ENCODE peak calls at places on chromosome 14, in five cellular contexts. Z, J, G, V and U are unnamed samples.

GRCh38 chr14:51167587-51168219 is 72.3 kb upstream of the TMX1 start:
- DNase-seq in Z (no peak), J (no peak), G (no peak), V (no peak), U (no peak)

GRCh38 chr14:21093769-21094681 is 4.4 kb downstream of the ZNF219 start:
- DNase-seq in Z (peak; percentile 74), J (no peak), G (no peak), V (no peak), U (no peak)

GRCh38 chr14:50813544-50813863 is 17.5 kb downstream of the NIN start:
- DNase-seq in Z (no peak), J (no peak), G (no peak), V (no peak), U (no peak)

GRCh38 chr14:20247651-20248246 is 8.7 kb downstream of the OR11H4 start:
- DNase-seq in Z (no peak), J (no peak), G (no peak), V (no peak), U (no peak)

GRCh38 chr14:21496453-21496852 is 14.7 kb downstream of the METTL3 start:
- DNase-seq in Z (no peak), J (no peak), G (no peak), V (no peak), U (no peak)

GRCh38 chr14:69105326-69105725 is 47.6 kb downstream of the DCAF5 start:
- DNase-seq in Z (no peak), J (no peak), G (no peak), V (no peak), U (no peak)

GRCh38 chr14:50335389-50335788 is 23.3 kb downstream of the DMAC2L start:
- DNase-seq in Z (peak; percentile 27), J (no peak), G (peak; percentile 76), V (no peak), U (no peak)

GRCh38 chr14:73209943-73210342 is 27.4 kb upstream of the PAPLN start:
- DNase-seq in Z (no peak), J (no peak), G (no peak), V (no peak), U (no peak)

GRCh38 chr14:89826581-89826980 is 127.9 kb downstream of the EFCAB11 start:
- DNase-seq in Z (no peak), J (no peak), G (no peak), V (no peak), U (no peak)

GRCh38 chr14:79543966-79544365 is 667.3 kb downstream of the DIO2 start:
- DNase-seq in Z (no peak), J (no peak), G (no peak), V (no peak), U (no peak)

GRCh38 chr14:99079061-99079727 is 192.8 kb downstream of the BCL11B start:
- DNase-seq in Z (no peak), J (no peak), G (no peak), V (no peak), U (peak; percentile 45)

DNA sequence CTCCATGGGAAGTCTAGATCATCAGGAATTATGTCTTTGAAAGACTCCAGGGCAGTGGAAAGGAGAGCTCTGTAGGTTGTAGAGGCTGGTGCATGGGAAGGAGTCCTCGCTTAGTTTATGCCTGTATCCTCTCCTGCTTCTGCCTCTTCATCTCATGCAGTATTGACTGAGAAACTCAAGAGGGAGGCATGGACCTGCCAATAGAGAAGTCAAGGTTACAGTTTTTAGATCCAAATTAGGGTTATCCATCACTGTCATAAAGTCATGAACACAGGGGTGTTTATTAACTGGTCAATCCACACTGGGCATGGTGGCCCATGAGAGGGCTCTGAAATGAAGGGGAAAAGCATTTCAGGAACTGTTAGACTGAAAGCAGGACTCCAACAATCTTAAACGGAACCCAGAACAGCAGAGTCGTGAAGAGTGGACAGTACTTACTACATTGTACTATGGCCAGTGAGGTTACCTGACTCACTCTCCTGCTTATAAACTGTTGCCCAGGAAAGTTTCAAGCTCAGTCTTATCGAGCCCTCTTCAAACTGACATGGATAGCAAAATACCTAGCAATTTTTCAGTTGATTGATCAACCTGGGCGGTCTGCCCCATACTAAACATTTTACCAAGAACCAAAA is 30.1 kb upstream of the DHRS7 start:
- DNase-seq in Z (no peak), J (no peak), G (no peak), V (no peak), U (no peak)
- TF ChIP-seq CTCF in Z (no peak), J (no peak), G (no peak), V (no peak), U (no peak)

GRCh38 chr14:100898935-100899840 is 4.3 kb downstream of the RTL1 start:
- DNase-seq in Z (no peak), J (peak; percentile 24), G (no peak), V (no peak), U (peak; percentile 62)

GRCh38 chr14:100901391-100902183 is 1.9 kb downstream of the RTL1 start:
- DNase-seq in Z (no peak), J (peak; percentile 25), G (peak; percentile 49), V (no peak), U (peak; percentile 62)

GRCh38 chr14:100899841-100900771 is 3.4 kb downstream of the RTL1 start:
- DNase-seq in Z (peak; percentile 43), J (peak; percentile 25), G (peak; percentile 39), V (no peak), U (peak; percentile 58)

GRCh38 chr14:100902295-100902694 is 1.2 kb downstream of the RTL1 start:
- DNase-seq in Z (no peak), J (peak; percentile 20), G (no peak), V (no peak), U (peak; percentile 61)

GRCh38 chr14:100900837-100901390 is 2.6 kb downstream of the RTL1 start:
- DNase-seq in Z (peak; percentile 78), J (peak; percentile 28), G (peak; percentile 55), V (no peak), U (peak; percentile 73)
- TF ChIP-seq CTCF in Z (peak; percentile 28), J (no peak), G (no peak), V (no peak), U (peak; percentile 61)

GRCh38 chr14:76918751-76919421 is 92.7 kb downstream of the LRRC74A start:
- DNase-seq in Z (peak; percentile 59), J (peak; percentile 95), G (peak; percentile 96), V (no peak), U (no peak)
- TF ChIP-seq CTCF in Z (no peak), J (no peak), G (no peak), V (peak; percentile 24), U (no peak)

DNA sequence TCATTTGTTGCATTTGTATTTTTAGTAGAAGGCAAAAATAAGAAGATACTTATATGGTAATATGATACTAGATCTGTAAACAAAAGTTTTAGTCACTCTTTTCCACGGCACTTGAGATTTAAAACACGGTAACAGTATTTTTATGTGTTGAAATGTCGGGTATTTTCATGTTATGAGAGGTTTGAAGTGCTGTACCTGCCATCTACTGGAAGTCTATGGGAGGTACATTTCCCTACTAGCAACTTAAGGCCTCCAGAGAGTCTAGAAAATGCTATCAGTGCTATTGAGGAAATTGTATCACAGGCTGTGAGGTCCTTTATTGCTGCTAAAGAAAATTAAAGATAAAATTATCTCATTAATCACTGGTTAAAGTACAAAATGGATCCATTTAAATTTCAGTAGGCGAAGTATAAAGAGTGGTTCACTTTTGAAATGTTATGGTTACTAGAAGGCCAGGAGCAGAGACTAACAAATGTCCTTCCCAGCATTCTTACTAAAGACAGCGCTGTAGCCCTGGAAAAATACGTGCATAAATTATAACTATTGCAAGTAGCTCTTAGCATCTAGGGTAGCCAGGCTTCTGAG is 77.6 kb upstream of the PRKD1 start:
- DNase-seq in Z (no peak), J (no peak), G (no peak), V (no peak), U (no peak)
- TF ChIP-seq CTCF in Z (peak; percentile 66), J (peak; percentile 22), G (peak; percentile 50), V (peak; percentile 57), U (peak; percentile 86)

GRCh38 chr14:103713304-103714062 is 1.8 kb downstream of the XRCC3 start:
- DNase-seq in Z (no peak), J (no peak), G (no peak), V (no peak), U (no peak)
- TF ChIP-seq CTCF in Z (no peak), J (no peak), G (no peak), V (no peak), U (no peak)

GRCh38 chr14:57182760-57183503 is 85.8 kb downstream of the EXOC5 start:
- DNase-seq in Z (peak; percentile 26), J (no peak), G (no peak), V (no peak), U (no peak)
- TF ChIP-seq CTCF in Z (peak; percentile 57), J (no peak), G (no peak), V (no peak), U (peak; percentile 69)

DNA sequence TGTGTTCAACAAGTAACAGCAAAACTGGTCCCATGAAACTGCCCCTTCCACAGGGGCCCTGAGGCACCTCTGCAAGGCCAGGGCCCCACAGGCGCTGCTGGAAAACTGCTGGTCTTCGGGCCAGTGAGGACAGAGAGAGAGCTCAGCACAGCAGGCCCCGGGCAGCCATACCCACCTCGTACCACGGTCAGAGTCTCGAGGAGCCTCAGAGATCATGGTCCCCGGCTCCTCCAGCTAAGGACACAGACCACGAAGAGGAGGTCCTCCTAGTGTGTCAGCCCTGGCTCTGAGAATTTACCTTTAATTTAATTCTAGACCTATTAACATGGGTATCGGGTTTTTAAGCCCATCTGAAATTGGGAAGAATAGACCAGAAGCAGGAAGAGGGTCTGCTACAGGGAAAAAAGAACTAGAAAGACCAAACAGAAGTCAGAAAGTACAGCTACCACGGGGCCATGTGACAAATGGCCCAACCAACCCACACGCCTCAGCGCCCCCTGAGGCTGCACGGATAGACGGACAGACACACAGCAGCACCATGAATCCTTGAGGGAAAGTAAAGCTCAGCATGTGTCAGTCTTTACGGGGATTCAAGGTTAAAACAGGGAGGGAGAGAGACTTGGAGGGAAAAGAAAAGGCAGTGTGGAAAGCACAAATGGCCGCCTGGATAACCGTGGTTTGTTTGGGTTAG is 22.9 kb downstream of the ANKRD9 start:
- DNase-seq in Z (no peak), J (no peak), G (no peak), V (no peak), U (no peak)
- TF ChIP-seq CTCF in Z (no peak), J (no peak), G (no peak), V (no peak), U (no peak)

GRCh38 chr14:31207287-31207745 is 277 bp downstream of the HECTD1 start:
- DNase-seq in Z (no peak), J (no peak), G (no peak), V (no peak), U (no peak)

GRCh38 chr14:31206536-31207286 is 882 bp downstream of the HECTD1 start:
- DNase-seq in Z (peak; percentile 46), J (peak; percentile 41), G (peak; percentile 71), V (no peak), U (peak; percentile 72)

GRCh38 chr14:31207746-31208545 is at the start of gene HECTD1:
- DNase-seq in Z (peak; percentile 94), J (peak; percentile 92), G (peak; percentile 92), V (peak; percentile 46), U (peak; percentile 94)

GRCh38 chr14:31208546-31209424 is 1.2 kb upstream of the HECTD1 start:
- DNase-seq in Z (no peak), J (no peak), G (no peak), V (no peak), U (no peak)

GRCh38 chr14:31209605-31210004 is 2.0 kb upstream of the HECTD1 start:
- DNase-seq in Z (no peak), J (no peak), G (no peak), V (no peak), U (no peak)
- TF ChIP-seq CTCF in Z (no peak), J (no peak), G (no peak), V (no peak), U (no peak)

GRCh38 chr14:95614335-95614734 is 71.9 kb upstream of the TCL1B start:
- DNase-seq in Z (no peak), J (no peak), G (no peak), V (no peak), U (no peak)
- TF ChIP-seq CTCF in Z (no peak), J (no peak), G (no peak), V (no peak), U (no peak)